ENCODE peak calls at places on chromosome 16, in six cellular contexts. S is neural progenitor cell; K is Peyer's patch; H is AG04450; U is CD8-positive, alpha-beta T cell; G is colonic mucosa. A is an unnamed sample. For H3K27me3, the result is how much of the 10 kb centered on the place peaks cover.

GRCh38 chr16:80883159-80883642 is 78.8 kb upstream of the CDYL2 start:
- DNase-seq in S (no peak), K (peak), H (no peak), U (no peak), G (peak), A (no peak)

GRCh38 chr16:47660540-47660939 is 199.4 kb downstream of the PHKB start:
- DNase-seq in S (no peak), K (no peak), H (no peak), U (no peak), G (no peak), A (no peak)

GRCh38 chr16:82694239-82694874 is 67.6 kb downstream of the CDH13 start:
- DNase-seq in S (no peak), K (no peak), H (no peak), U (no peak), G (no peak), A (no peak)

GRCh38 chr16:80682435-80683070 is 121.8 kb downstream of the CDYL2 start:
- DNase-seq in S (no peak), K (no peak), H (peak), U (no peak), G (no peak), A (no peak)

GRCh38 chr16:51157698-51158097 is 6.6 kb upstream of the SALL1 start:
- DNase-seq in S (no peak), K (no peak), H (no peak), U (no peak), G (no peak), A (no peak)

GRCh38 chr16:58264961-58265479 is 29.8 kb downstream of the PRSS54 start:
- DNase-seq in S (no peak), K (no peak), H (peak), U (no peak), G (peak), A (peak)

GRCh38 chr16:26261621-26262020 is 569.9 kb downstream of the HS3ST4 start:
- DNase-seq in S (no peak), K (no peak), H (no peak), U (no peak), G (no peak), A (no peak)

GRCh38 chr16:83955218-83956130 is 2.4 kb downstream of the OSGIN1 start:
- DNase-seq in S (no peak), K (no peak), H (no peak), U (no peak), G (no peak), A (no peak)

GRCh38 chr16:76518791-76519190 is 241.6 kb downstream of the CNTNAP4 start:
- DNase-seq in S (peak), K (no peak), H (no peak), U (no peak), G (no peak), A (no peak)

GRCh38 chr16:13931845-13932244 is 11.9 kb downstream of the ERCC4 start:
- DNase-seq in S (no peak), K (no peak), H (no peak), U (no peak), G (no peak), A (no peak)

GRCh38 chr16:17414421-17414820 is 56.3 kb downstream of the XYLT1 start:
- DNase-seq in S (no peak), K (peak), H (no peak), U (no peak), G (no peak), A (no peak)

GRCh38 chr16:14409563-14409962 is 220.5 kb downstream of the PARN start:
- DNase-seq in S (no peak), K (peak), H (peak), U (no peak), G (peak), A (peak)

GRCh38 chr16:67965668-67966548 is 2.5 kb downstream of the SLC12A4 start:
- DNase-seq in S (no peak), K (no peak), H (no peak), U (no peak), G (no peak), A (no peak)

GRCh38 chr16:75351183-75351582 is 82.1 kb downstream of the CFDP1 start:
- DNase-seq in S (no peak), K (no peak), H (no peak), U (no peak), G (no peak), A (peak)

GRCh38 chr16:27671410-27671809 is 121.5 kb downstream of the KATNIP start:
- DNase-seq in S (no peak), K (no peak), H (no peak), U (no peak), G (no peak), A (no peak)

GRCh38 chr16:6105115-6105514 is 1007.5 kb upstream of the EEF2KMT start:
- DNase-seq in S (no peak), K (no peak), H (no peak), U (no peak), G (no peak), A (no peak)

GRCh38 chr16:58814348-58814801 is 80.3 kb upstream of the GOT2 start:
- DNase-seq in S (peak), K (peak), H (peak), U (no peak), G (peak), A (peak)

GRCh38 chr16:86511317-86512161 is 1.2 kb downstream of the FOXF1 start:
- DNase-seq in S (peak), K (no peak), H (no peak), U (no peak), G (no peak), A (no peak)
- H3K27me3 ChIP-seq in S (half or more), K (under half), H (under half), U (under half), G (half or more), A (half or more)

DNA sequence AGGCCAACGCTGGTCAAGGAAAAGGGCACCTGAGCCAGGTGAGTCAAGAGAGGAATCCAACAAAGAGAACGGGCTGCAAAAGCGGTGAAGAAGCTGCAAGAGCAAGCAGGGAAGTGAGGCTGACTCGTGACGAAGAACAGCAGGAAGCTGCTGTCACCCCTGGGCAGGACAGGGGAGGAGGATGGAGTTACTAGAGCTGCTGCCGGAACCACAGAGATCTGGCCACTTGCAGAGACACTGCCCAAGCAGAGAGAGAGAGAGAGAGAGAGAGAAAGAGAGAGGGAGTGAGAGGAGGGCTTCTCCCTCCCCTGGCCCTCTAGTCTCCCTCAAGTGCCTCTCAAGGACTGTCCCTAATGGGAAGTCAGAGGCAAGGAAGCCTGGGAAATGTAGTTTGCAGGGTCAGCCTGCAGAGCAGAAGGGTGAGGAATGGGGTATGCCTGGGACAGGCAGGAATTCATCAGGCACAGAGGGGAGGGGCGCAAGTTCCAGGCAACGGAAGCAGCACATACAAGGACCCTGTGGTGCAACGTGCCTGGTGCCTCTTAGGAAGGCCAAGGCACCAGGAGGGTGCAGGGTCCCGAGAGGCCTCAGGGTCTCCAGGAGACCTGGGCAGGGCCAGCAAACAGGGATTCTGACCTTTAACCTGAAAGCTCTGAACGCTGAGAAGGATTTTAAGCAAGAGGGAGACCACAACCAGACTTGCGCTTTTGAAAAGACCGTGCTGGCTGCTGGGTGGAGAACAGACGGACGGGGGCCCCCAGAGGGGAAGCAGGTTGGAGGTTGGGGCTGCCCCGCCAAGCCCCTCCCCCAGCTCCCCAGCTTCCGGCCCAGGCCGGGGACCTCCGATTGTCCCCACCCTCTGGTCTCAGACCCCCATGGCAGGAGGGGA is 45.8 kb upstream of the CIBAR2 start:
- DNase-seq in S (peak), K (no peak), H (no peak), U (no peak), G (no peak), A (no peak)
- H3K4me3 ChIP-seq in S (no peak), K (no peak), H (no peak), U (peak), G (no peak), A (no peak)

GRCh38 chr16:383326-384020 is 1.7 kb upstream of the PGAP6 start:
- DNase-seq in S (peak), K (peak), H (no peak), U (no peak), G (peak), A (peak)
- TF ChIP-seq CTCF in S (no peak), K (peak), H (no peak), U (no peak), G (no peak), A (no peak)

DNA sequence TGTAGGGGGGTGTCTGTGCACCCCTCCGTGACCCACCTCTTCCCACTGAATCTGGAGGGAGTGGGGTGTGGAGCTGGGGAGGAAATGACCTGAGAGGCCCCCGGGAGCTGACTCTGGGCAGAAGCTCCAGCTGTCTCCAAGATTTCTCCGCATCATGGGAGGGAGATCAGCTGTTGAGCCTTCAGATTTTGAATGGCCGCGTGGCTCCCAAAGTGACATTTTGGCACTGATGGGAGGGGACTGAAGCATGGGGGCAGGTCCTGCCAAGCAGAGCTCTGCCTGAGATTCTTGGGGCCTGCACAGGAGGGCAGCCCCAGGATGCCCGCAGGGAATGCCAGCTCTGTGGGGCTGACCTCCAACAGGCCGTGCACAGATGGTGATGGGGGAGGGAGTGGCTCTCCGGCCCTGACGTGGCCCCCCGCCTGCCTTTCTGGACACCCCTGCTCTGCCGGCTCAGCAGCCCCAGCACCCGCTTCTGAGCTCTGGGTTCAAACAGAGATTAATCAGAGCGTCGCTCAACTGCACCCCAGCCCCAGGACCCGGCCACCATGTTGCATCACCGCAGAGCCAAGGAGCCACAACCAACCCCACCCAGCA is 25.3 kb upstream of the UBE2I start:
- DNase-seq in S (no peak), K (no peak), H (no peak), U (no peak), G (no peak), A (no peak)
- H3K27me3 ChIP-seq in S (under half), K (under half), H (under half), U (under half), G (under half), A (half or more)

GRCh38 chr16:3127745-3128144 is 7.1 kb upstream of the ZNF213 start:
- DNase-seq in S (peak), K (no peak), H (no peak), U (no peak), G (no peak), A (no peak)

GRCh38 chr16:3134338-3135119 is at the start of gene ZNF213:
- DNase-seq in S (peak), K (peak), H (peak), U (peak), G (peak), A (peak)

GRCh38 chr16:3123986-3124886 is 10.6 kb upstream of the ZNF213 start:
- DNase-seq in S (peak), K (peak), H (peak), U (peak), G (peak), A (peak)

GRCh38 chr16:3131755-3132377 is 3.0 kb upstream of the ZNF213 start:
- DNase-seq in S (peak), K (peak), H (no peak), U (no peak), G (peak), A (no peak)

GRCh38 chr16:3129137-3130131 is 5.4 kb upstream of the ZNF213 start:
- DNase-seq in S (peak), K (peak), H (peak), U (peak), G (peak), A (no peak)
- H3K4me3 ChIP-seq in S (no peak), K (peak), H (peak), U (peak), G (peak), A (no peak)

DNA sequence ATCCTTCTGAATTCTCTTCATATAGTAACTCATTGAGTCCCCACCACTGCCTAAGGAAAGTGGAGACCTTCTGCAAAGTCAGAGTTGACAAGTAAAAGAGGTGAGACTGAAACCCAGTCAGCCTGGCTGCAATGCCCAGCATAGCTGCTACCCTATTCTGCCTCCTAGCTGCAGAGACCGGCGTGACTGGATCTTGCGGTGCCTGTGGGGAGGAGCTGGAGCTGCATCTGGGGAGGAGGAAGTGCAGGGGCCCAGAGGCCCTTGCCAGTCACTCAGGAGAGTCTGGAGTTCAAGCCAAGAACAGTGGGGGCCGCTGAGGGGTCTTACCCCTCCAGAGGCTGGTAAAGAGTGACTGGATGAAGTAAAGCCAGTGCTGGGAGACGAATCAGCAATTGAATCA is 35.0 kb upstream of the ZNF423 start:
- DNase-seq in S (peak), K (peak), H (no peak), U (no peak), G (peak), A (no peak)
- TF ChIP-seq CTCF in S (peak), K (no peak), H (no peak), U (no peak), G (peak), A (no peak)

A was measured in kidney epithelial cell.